ENCODE peak calls at places on chromosomes 16 and 17, in four cellular contexts. U, N, F and W are unnamed samples.

GRCh38 chr17:28406478-28406824 is 439 bp upstream of the SLC46A1 start:
- DNase-seq in N (peak; percentile 61), F (no peak), U (no peak), W (no peak)

GRCh38 chr17:38550661-38551060 is 55.1 kb downstream of the SRCIN1 start:
- DNase-seq in U (peak; percentile 61), F (no peak), N (no peak), W (no peak)

GRCh38 chr17:20278805-20279204 is 188.5 kb downstream of the LGALS9B start:
- DNase-seq in U (no peak), F (no peak), N (no peak), W (no peak)

GRCh38 chr16:30342751-30343490 is 12.2 kb downstream of the CD2BP2 start:
- DNase-seq in F (no peak), U (no peak), N (no peak), W (no peak)

GRCh38 chr16:67425046-67425445 is 5.9 kb upstream of the HSD11B2 start:
- DNase-seq in F (no peak), N (no peak), U (no peak), W (no peak)

GRCh38 chr16:1141201-1141600 is 11.7 kb upstream of the CACNA1H start:
- DNase-seq in F (no peak), N (no peak), U (no peak), W (no peak)

GRCh38 chr16:85602402-85602801 is 10.7 kb upstream of the GSE1 start:
- DNase-seq in N (no peak), F (no peak), U (no peak), W (no peak)

GRCh38 chr16:65739518-65739917 is 617.7 kb upstream of the CDH11 start:
- DNase-seq in U (no peak), F (no peak), N (no peak), W (no peak)

GRCh38 chr16:15482068-15482747 is 47.8 kb downstream of the BMERB1 start:
- DNase-seq in F (peak; percentile 99), U (no peak), N (peak; percentile 28), W (no peak)

DNA sequence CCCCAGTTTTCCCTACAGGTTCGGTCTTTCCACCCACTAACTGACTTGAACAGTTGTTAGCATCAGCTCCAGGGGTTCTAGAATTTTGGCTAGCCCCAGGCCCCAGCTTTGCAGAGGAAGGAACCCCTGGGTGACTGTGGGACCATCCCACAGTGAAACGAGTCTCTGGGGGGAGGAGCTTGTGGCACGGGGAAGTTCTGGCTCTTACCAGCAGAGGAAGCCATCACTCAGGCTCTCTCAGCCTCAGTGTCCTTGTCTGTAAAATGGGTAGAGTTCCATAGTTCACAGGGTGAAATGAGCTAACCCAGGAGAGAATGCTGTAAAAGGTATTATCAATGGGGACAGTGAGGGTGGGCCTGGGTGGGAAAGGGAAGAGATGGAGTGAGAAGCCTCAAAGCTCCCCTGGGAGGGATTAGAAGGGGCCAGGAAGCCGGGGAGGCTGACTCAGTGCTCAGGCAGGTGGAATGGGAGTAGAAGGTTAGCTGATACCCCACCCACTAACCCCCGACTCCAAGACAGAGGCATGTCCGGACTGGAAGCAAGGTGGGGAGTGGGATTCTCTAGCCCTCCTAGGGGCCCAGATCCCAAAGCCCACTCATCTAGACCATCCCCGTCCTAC is 30.9 kb upstream of the CDC42EP4 start:
- DNase-seq in U (no peak), N (no peak), F (peak; percentile 64), W (no peak)
- TF ChIP-seq CTCF in U (no peak), N (peak; percentile 26), F (peak; percentile 11), W (no peak)

GRCh38 chr17:2299136-2299535 is 4.4 kb downstream of the SMG6 start:
- DNase-seq in U (no peak), N (no peak), F (no peak), W (no peak)
- H3K27ac ChIP-seq in U (no peak overlapping the region), N (no peak overlapping the region), F (no peak overlapping the region), W (no peak overlapping the region)

DNA sequence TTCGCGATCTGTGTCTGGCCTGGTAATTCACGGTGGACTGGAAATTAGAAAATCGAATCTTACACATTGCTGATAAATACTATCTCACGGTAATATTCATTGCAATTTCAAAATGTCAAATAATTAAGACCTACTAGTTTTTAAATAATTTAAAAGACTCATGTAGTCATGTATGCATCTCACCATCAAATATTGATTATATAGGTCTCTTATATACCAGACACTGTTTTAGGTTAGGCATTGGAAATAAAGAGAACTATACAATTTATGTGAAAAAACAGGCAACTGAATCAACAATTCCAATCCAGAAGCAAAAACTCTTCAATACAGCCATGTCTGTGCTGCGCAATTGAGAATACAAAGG is 7.5 kb upstream of the PIRT start:
- DNase-seq in N (no peak), F (no peak), U (no peak), W (no peak)
- TF ChIP-seq CTCF in N (no peak), F (no peak), U (no peak), W (peak; percentile 25)

DNA sequence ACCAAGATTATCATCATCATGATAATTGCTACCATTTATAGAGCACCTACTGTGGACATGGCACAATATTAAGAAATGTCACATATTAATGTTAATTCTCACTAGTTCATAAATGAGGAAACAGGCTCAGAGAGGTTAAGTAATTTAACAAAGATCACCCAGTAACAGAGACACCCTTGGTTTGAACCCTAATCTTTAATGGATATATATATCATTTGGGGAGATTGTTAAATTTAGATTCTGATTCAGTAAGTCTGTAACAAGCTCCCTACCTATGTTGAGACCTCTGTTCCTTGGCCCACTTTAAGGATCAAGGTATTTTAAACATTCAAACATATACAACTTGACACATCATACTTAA is 804 bp upstream of the TMEM100 start:
- DNase-seq in U (no peak), N (no peak), F (no peak), W (no peak)
- H3K27ac ChIP-seq in U (peak overlapping the region; percentile 67), N (peak overlapping the region; percentile 68), F (no peak overlapping the region), W (no peak overlapping the region)